ENCODE peak calls at places on chromosomes 12 and 14, in four cellular contexts. S is WERI-Rb-1, O is IMR-90, L is adipocyte. N is an unnamed sample. For H3K36me3, the result is how much of the 10 kb centered on the place peaks cover.

GRCh38 chr12:46214668-46215429 is 54.0 kb downstream of the SLC38A1 start:
- DNase-seq in S (no peak), O (peak), L (no peak), N (peak)

GRCh38 chr14:100282766-100283419 is 23.4 kb downstream of the SLC25A29 start:
- DNase-seq in S (no peak), O (no peak), L (no peak), N (no peak)

GRCh38 chr14:22737052-22737451 is 29.4 kb upstream of the OXA1L start:
- DNase-seq in S (no peak), O (no peak), L (no peak), N (no peak)

GRCh38 chr12:115451151-115451784 is 767.3 kb upstream of the TBX3 start:
- DNase-seq in S (no peak), O (no peak), L (no peak), N (no peak)

GRCh38 chr12:110768960-110769359 is 26.3 kb upstream of the PPP1CC start:
- DNase-seq in S (no peak), O (no peak), L (no peak), N (no peak)

GRCh38 chr12:6288235-6288634 is 22.2 kb upstream of the PLEKHG6 start:
- DNase-seq in S (no peak), O (peak), L (peak), N (no peak)

GRCh38 chr12:68675098-68675842 is 11.5 kb upstream of the NUP107 start:
- DNase-seq in S (no peak), O (no peak), L (no peak), N (peak)

GRCh38 chr12:116717466-116718457 is 20.1 kb downstream of the SPRING1 start:
- DNase-seq in S (no peak), O (peak), L (no peak), N (no peak)

GRCh38 chr12:114974333-114974732 is 290.4 kb upstream of the TBX3 start:
- DNase-seq in S (no peak), O (no peak), L (no peak), N (no peak)

GRCh38 chr14:70947739-70948138 is 40.5 kb downstream of the PCNX1 start:
- DNase-seq in S (no peak), O (no peak), L (no peak), N (no peak)

GRCh38 chr12:123519151-123520001 is 14.1 kb downstream of the RILPL1 start:
- DNase-seq in S (no peak), O (peak), L (peak), N (no peak)
- H3K4me3 ChIP-seq in S (no peak), O (no peak), L (no peak), N (no peak)

GRCh38 chr12:132236930-132237771 is 92.2 kb downstream of the GALNT9 start:
- DNase-seq in S (no peak), O (no peak), L (no peak), N (no peak)
- H3K36me3 ChIP-seq in S (under half), O (under half), L (under half), N (under half)

DNA sequence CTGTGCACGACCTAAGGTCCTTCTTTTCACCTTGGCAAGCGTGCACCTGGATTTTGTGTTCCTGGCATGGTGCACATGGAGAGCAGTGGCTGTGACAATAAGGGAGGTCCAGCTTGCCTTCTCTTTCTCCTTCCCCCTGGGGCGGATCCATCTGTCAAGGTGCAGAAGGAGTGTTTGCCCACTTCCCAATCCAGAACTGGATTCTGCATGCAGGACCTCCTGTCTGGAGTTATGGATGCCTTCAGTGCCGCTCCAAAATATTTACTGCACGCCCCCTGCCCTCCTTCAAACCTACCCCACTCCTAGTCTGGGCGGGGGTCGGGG is 192.7 kb downstream of the DPF3 start:
- DNase-seq in S (no peak), O (no peak), L (no peak), N (no peak)
- H3K4me3 ChIP-seq in S (no peak), O (no peak), L (no peak), N (no peak)

DNA sequence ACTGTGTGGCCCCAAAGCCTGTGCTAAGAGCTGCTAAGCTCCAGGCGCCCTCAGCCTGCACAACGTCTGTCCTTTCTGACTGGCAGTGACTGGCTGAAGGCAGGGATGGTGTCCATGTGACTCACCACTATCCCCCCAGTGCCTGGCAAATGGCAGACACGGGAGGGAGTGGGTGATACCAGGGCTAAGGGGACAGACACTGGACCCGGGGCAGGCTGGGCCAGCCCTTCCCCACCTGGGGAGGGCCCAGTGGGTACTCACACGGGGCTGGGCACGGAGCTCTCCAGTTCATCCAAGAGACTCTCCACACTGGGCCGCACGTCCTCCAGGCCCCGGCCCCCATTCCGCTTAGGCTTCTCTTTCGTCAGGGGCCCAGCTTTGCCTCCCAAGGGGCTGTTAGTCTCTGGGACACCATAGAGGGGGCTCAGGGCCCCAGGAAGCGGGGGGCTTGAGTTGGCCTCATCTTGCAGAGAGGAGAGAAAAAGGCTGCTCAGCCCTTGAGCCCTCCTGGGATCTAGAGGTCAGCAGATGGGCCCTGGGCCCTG is 21.4 kb upstream of the RPLP0 start:
- DNase-seq in S (no peak), O (no peak), L (no peak), N (no peak)
- H3K36me3 ChIP-seq in S (under half), O (half or more), L (half or more), N (half or more)

GRCh38 chr12:38983117-38983571 is 77.8 kb upstream of the CPNE8 start:
- DNase-seq in S (no peak), O (no peak), L (no peak), N (no peak)
- H3K4me3 ChIP-seq in S (no peak), O (no peak), L (peak), N (no peak)

GRCh38 chr12:70272510-70272909 is 29.3 kb downstream of the CNOT2 start:
- DNase-seq in S (no peak), O (no peak), L (no peak), N (no peak)

GRCh38 chr12:70271025-70271424 is 27.8 kb downstream of the CNOT2 start:
- DNase-seq in S (no peak), O (no peak), L (no peak), N (no peak)

GRCh38 chr12:70270108-70270507 is 26.9 kb downstream of the CNOT2 start:
- DNase-seq in S (no peak), O (no peak), L (no peak), N (no peak)

GRCh38 chr12:70267550-70267949 is 24.3 kb downstream of the CNOT2 start:
- DNase-seq in S (no peak), O (peak), L (peak), N (no peak)

GRCh38 chr12:70268972-70269371 is 25.7 kb downstream of the CNOT2 start:
- DNase-seq in S (no peak), O (no peak), L (no peak), N (no peak)
- H3K36me3 ChIP-seq in S (under half), O (under half), L (under half), N (under half)

GRCh38 chr14:102929349-102930137 is 7.1 kb downstream of the AMN start:
- DNase-seq in S (no peak), O (no peak), L (no peak), N (no peak)
- H3K4me3 ChIP-seq in S (peak), O (peak), L (peak), N (no peak)

DNA sequence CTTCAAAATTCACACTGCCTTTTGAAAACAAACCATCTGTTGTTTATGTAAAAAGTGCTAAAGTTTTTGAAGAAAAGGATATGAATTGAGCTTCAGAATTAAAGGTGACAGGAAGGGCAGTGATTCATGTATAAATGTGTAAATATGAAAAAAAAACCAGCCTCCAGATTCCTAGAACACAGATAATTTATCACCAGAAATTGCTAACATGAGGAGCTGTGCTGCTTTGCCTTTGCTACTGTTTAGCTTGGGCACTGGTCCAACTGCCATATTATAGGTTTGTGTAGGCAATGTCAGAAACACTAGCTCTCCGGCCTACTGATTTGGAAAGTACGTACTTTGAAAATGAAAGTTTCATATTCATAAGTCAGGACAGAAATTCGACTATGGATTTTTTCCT is 133.0 kb downstream of the SLC35F4 start:
- DNase-seq in S (no peak), O (no peak), L (peak), N (no peak)
- H3K36me3 ChIP-seq in S (under half), O (under half), L (under half), N (under half)

DNA sequence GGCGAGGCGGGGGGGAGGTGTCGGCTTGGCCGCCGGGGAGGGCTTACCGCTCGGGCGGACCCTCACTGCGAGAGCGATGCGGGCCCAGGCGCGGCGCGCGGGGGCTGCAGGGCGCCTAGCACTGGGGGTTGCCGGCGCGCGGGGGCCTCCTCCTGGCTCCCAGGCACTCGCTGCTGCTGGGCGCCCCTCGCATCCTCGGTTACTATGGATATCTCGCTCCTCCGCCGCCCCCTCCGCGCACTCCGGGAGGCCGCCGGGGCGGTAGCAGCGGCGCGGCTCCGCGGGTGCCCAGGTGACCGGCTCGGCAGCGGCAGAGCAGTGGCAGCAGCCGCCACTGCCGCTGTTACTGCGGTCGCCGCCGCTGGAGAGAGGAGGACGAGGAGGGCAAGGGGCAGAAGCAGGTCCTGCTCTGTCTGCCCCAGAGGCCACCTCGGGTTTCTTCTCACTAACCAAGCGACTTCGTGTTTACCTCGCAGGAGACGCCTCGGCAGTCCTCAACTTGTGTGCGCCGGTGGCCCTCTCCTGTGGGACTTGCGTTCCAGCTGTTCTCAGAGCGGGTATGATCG is 250.1 kb downstream of the APAF1 start:
- DNase-seq in S (peak), O (no peak), L (peak), N (no peak)
- H3K4me3 ChIP-seq in S (peak), O (no peak), L (no peak), N (no peak)

GRCh38 chr14:55316528-55316927 is 45.3 kb downstream of the FBXO34 start:
- DNase-seq in S (no peak), O (no peak), L (no peak), N (no peak)

GRCh38 chr14:55317503-55317902 is 46.3 kb downstream of the FBXO34 start:
- DNase-seq in S (peak), O (no peak), L (no peak), N (no peak)

GRCh38 chr14:55313480-55313879 is 42.3 kb downstream of the FBXO34 start:
- DNase-seq in S (peak), O (no peak), L (no peak), N (no peak)

GRCh38 chr14:55317907-55318306 is 46.7 kb downstream of the FBXO34 start:
- DNase-seq in S (no peak), O (no peak), L (no peak), N (no peak)

DNA sequence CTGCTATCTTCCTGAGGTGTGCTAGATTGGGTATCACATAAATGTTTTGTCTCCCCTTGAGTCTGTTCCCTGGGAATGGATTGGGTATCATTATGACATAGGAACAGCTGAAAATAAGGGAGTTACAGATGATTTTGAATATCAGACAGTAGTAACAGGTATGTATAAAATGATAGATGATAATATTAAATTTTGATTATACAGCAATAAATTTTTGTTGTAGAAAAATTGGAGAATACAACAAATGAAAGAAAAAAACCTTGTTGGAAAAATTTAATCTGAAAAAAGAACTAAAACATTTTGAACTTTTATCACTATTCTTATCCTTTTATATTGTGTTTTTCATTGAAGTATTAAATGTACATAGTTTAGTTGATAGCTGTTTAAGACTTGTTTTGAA is 43.2 kb downstream of the FBXO34 start:
- DNase-seq in S (no peak), O (no peak), L (no peak), N (no peak)
- H3K36me3 ChIP-seq in S (under half), O (under half), L (under half), N (under half)

N was measured in CD4-positive, alpha-beta memory T cell.